ENCODE peak calls at places on chromosomes 11 and 22, in eight cellular contexts. L is transverse colon, B is right cardiac atrium, W is Panc1, K is fibroblast of lung, J is H9, M is ovary, F is mesenchymal stem cell. C is an unnamed sample.
A peak's percentile ranks its signal among the peaks of the same experiment; 100 is the strongest.

GRCh38 chr11:47185305-47186075 is 744 bp downstream of the PACSIN3 start:
- DNase-seq in L (peak; percentile 39), B (peak; percentile 84), W (no peak), K (peak; percentile 58), J (peak; percentile 96), M (peak; percentile 70), F (peak; percentile 67), C (peak; percentile 59)

GRCh38 chr11:304915-305833 is 2.4 kb upstream of the IFITM2 start:
- DNase-seq in L (peak; percentile 75), B (peak; percentile 90), W (peak; percentile 53), K (peak; percentile 68), J (peak; percentile 75), M (peak; percentile 90), F (peak; percentile 81), C (peak; percentile 64)

GRCh38 chr11:12269104-12269441 is 108.3 kb upstream of the PARVA start:
- DNase-seq in L (no peak), B (peak; percentile 67), W (no peak), K (no peak), J (no peak), M (no peak), F (no peak), C (no peak)

GRCh38 chr11:69454018-69454417 is 27.4 kb upstream of the LINC01488 start:
- DNase-seq in L (peak; percentile 18), B (no peak), W (no peak), K (no peak), J (no peak), M (no peak), F (no peak), C (no peak)

GRCh38 chr22:20178075-20178921 is 27.4 kb upstream of the CCDC188 start:
- DNase-seq in L (no peak), B (no peak), W (no peak), K (no peak), J (no peak), M (no peak), F (no peak), C (no peak)

GRCh38 chr11:32785262-32785661 is 9.2 kb downstream of the CCDC73 start:
- DNase-seq in L (no peak), B (no peak), W (no peak), K (no peak), J (no peak), M (no peak), F (no peak), C (no peak)

GRCh38 chr11:18536195-18536594 is 9.5 kb upstream of the TSG101 start:
- DNase-seq in L (no peak), B (no peak), W (no peak), K (no peak), J (no peak), M (no peak), F (no peak), C (no peak)

GRCh38 chr11:15589070-15589626 is 474.4 kb downstream of the INSC start:
- DNase-seq in L (no peak), B (no peak), W (no peak), K (no peak), J (no peak), M (no peak), F (no peak), C (peak; percentile 91)

GRCh38 chr22:39448205-39449054 is 8.4 kb upstream of the MGAT3 start:
- DNase-seq in L (no peak), B (peak; percentile 33), W (no peak), K (no peak), J (no peak), M (no peak), F (no peak), C (no peak)

GRCh38 chr22:45259754-45260394 is 19.2 kb upstream of the KIAA0930 start:
- DNase-seq in L (no peak), B (no peak), W (no peak), K (no peak), J (no peak), M (no peak), F (no peak), C (no peak)

GRCh38 chr11:8342821-8343681 is 79.4 kb upstream of the LMO1 start:
- DNase-seq in L (no peak), B (no peak), W (no peak), K (no peak), J (no peak), M (no peak), F (no peak), C (no peak)

GRCh38 chr11:28838741-28839140 is 730.6 kb downstream of the METTL15 start:
- DNase-seq in L (no peak), B (no peak), W (no peak), K (peak; percentile 73), J (no peak), M (no peak), F (no peak), C (peak; percentile 61)

GRCh38 chr11:131924001-131924400 is 553.6 kb downstream of the NTM start:
- DNase-seq in L (no peak), B (peak; percentile 37), W (no peak), K (peak; percentile 52), J (no peak), M (no peak), F (no peak), C (no peak)

GRCh38 chr11:14617241-14618027 is 26.2 kb upstream of the PDE3B start:
- DNase-seq in L (peak; percentile 13), B (no peak), W (no peak), K (peak; percentile 13), J (no peak), M (no peak), F (peak; percentile 14), C (no peak)

GRCh38 chr11:121844016-121844415 is 272.0 kb downstream of the BLID start:
- DNase-seq in L (no peak), B (no peak), W (no peak), K (no peak), J (no peak), M (no peak), F (no peak), C (no peak)

GRCh38 chr11:82775736-82776346 is 42.2 kb upstream of the FAM181B start:
- DNase-seq in L (peak; percentile 40), B (no peak), W (peak; percentile 33), K (peak; percentile 15), J (peak; percentile 72), M (no peak), F (peak; percentile 58), C (peak; percentile 89)

GRCh38 chr11:120173771-120174170 is 35.9 kb upstream of the TRIM29 start:
- DNase-seq in L (no peak), B (no peak), W (no peak), K (peak; percentile 21), J (no peak), M (no peak), F (no peak), C (no peak)

GRCh38 chr11:74620537-74620936 is 28.2 kb downstream of the POLD3 start:
- DNase-seq in L (no peak), B (no peak), W (no peak), K (no peak), J (no peak), M (no peak), F (no peak), C (no peak)

GRCh38 chr11:78961938-78962701 is 387.5 kb upstream of the NARS2 start:
- DNase-seq in L (no peak), B (peak; percentile 65), W (no peak), K (peak; percentile 68), J (peak; percentile 91), M (no peak), F (peak; percentile 37), C (peak; percentile 38)

GRCh38 chr11:15969281-15969680 is 387.1 kb downstream of the SOX6 start:
- DNase-seq in L (peak; percentile 45), B (peak; percentile 78), W (peak; percentile 25), K (peak; percentile 86), J (no peak), M (peak; percentile 68), F (peak; percentile 89), C (peak; percentile 73)

GRCh38 chr11:116100016-116100415 is 595.8 kb upstream of the CADM1 start:
- DNase-seq in L (no peak), B (no peak), W (no peak), K (no peak), J (no peak), M (no peak), F (no peak), C (no peak)

GRCh38 chr11:131465746-131466145 is 95.3 kb downstream of the NTM start:
- DNase-seq in L (no peak), B (no peak), W (no peak), K (no peak), J (peak; percentile 90), M (no peak), F (no peak), C (no peak)

GRCh38 chr11:132838621-132839020 is 693.7 kb downstream of the OPCML start:
- DNase-seq in L (no peak), B (no peak), W (no peak), K (peak; percentile 84), J (no peak), M (no peak), F (peak; percentile 51), C (peak; percentile 76)

GRCh38 chr22:32831571-32831970 is 30.1 kb downstream of the TIMP3 start:
- DNase-seq in L (no peak), B (no peak), W (no peak), K (no peak), J (no peak), M (no peak), F (no peak), C (no peak)
- H3K27ac ChIP-seq in L (peak overlapping the region; percentile 46), B (peak overlapping the region; percentile 89), W (no peak overlapping the region), K (no peak overlapping the region), J (no peak overlapping the region), M (peak overlapping the region; percentile 26), F (no peak overlapping the region), C (no peak overlapping the region)

GRCh38 chr11:130408901-130409300 is 19.5 kb downstream of the ADAMTS8 start:
- DNase-seq in L (no peak), B (no peak), W (no peak), K (no peak), J (no peak), M (no peak), F (no peak), C (no peak)
- H3K27ac ChIP-seq in L (peak overlapping the region; percentile 86), B (no peak overlapping the region), W (no peak overlapping the region), K (no peak overlapping the region), J (no peak overlapping the region), M (no peak overlapping the region), F (no peak overlapping the region), C (no peak overlapping the region)

GRCh38 chr22:48258841-48259240 is 1496.4 kb downstream of the TBC1D22A start:
- DNase-seq in L (no peak), B (no peak), W (no peak), K (no peak), J (no peak), M (no peak), F (no peak), C (no peak)
- H3K27ac ChIP-seq in L (no peak overlapping the region), B (no peak overlapping the region), W (no peak overlapping the region), K (no peak overlapping the region), J (no peak overlapping the region), M (no peak overlapping the region), F (no peak overlapping the region), C (no peak overlapping the region)

DNA sequence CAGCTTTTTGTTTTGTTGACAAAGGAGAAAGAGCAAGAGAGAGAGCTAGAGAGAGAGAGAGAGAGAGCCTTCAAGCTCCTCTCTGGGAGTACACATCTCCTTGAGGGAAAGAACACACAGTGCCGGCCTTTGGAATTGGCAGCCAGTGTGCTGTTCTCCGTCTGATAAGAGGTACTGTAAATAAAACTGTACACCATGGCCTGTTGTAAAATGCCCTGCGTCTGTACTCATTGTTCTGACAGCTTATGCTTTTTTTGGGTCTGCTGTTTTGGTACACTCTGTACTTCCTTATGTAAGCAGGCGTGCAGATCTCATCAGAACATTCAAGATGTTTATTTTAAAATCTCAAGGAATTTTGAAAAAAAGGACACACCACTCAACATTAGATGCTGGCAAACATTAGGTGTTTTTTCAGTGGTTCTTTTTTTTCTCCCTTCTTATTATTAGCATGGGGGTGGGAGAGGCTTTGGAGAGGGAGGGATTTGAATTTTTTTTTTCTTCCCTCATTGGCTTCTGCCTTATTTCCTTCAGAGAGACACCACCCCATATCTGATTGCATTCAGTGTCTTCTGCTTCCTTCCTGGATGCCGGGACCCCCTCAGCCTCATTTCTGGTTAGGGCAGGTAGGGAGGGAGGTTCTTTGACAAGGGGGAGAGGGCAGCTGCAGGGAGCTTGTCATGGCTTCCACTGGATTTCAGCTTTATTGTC is 116.8 kb upstream of the NNMT start:
- DNase-seq in L (peak; percentile 87), B (peak; percentile 94), W (no peak), K (no peak), J (no peak), M (peak; percentile 92), F (peak; percentile 92), C (no peak)
- H3K27ac ChIP-seq in L (peak overlapping the region; percentile 96), B (peak overlapping the region; percentile 100), W (no peak overlapping the region), K (no peak overlapping the region), J (no peak overlapping the region), M (peak overlapping the region; percentile 81), F (no peak overlapping the region), C (no peak overlapping the region)